ENCODE peak calls at places on chromosomes 11 and 22, in eight cellular contexts. One of them, this sample, is unnamed.
A peak's percentile ranks its signal among the peaks of the same experiment; 100 is the strongest.

GRCh38 chr22:27588273-27588672 is 213.3 kb downstream of the MN1 start:
- DNase-seq in Caki2: no peak
- DNase-seq in fibroblast of mammary gland: no peak
- DNase-seq in activated CD8-positive, alpha-beta memory T cell treated with anti-CD3 and anti-CD28 coated beads for 1 hour: no peak
- DNase-seq in nephron progenitor cell: no peak
- DNase-seq in CD8-positive, alpha-beta memory T cell: no peak
- DNase-seq in H9: no peak
- DNase-seq in coronary artery: no peak
- DNase-seq in this sample: no peak

GRCh38 chr11:4453118-4453517 is 4.0 kb downstream of the OR52K2 start:
- DNase-seq in Caki2: no peak
- DNase-seq in fibroblast of mammary gland: no peak
- DNase-seq in activated CD8-positive, alpha-beta memory T cell treated with anti-CD3 and anti-CD28 coated beads for 1 hour: no peak
- DNase-seq in nephron progenitor cell: no peak
- DNase-seq in CD8-positive, alpha-beta memory T cell: no peak
- DNase-seq in H9: no peak
- DNase-seq in coronary artery: no peak
- DNase-seq in this sample: no peak

GRCh38 chr11:117456027-117456720 is 128.5 kb downstream of the CEP164 start:
- DNase-seq in Caki2: no peak
- DNase-seq in fibroblast of mammary gland: no peak
- DNase-seq in activated CD8-positive, alpha-beta memory T cell treated with anti-CD3 and anti-CD28 coated beads for 1 hour: no peak
- DNase-seq in nephron progenitor cell: no peak
- DNase-seq in CD8-positive, alpha-beta memory T cell: no peak
- DNase-seq in H9: no peak
- DNase-seq in coronary artery: no peak
- DNase-seq in this sample: no peak

GRCh38 chr11:57321996-57322880 is 2.5 kb downstream of the TNKS1BP1 start:
- DNase-seq in Caki2: peak; percentile 93
- DNase-seq in fibroblast of mammary gland: peak; percentile 99
- DNase-seq in activated CD8-positive, alpha-beta memory T cell treated with anti-CD3 and anti-CD28 coated beads for 1 hour: no peak
- DNase-seq in nephron progenitor cell: peak; percentile 64
- DNase-seq in CD8-positive, alpha-beta memory T cell: no peak
- DNase-seq in H9: peak; percentile 84
- DNase-seq in coronary artery: peak; percentile 98
- DNase-seq in this sample: peak; percentile 90

GRCh38 chr22:21642584-21643448 is 714 bp downstream of the SDF2L1 start:
- DNase-seq in Caki2: peak; percentile 74
- DNase-seq in fibroblast of mammary gland: peak; percentile 43
- DNase-seq in activated CD8-positive, alpha-beta memory T cell treated with anti-CD3 and anti-CD28 coated beads for 1 hour: no peak
- DNase-seq in nephron progenitor cell: peak; percentile 67
- DNase-seq in CD8-positive, alpha-beta memory T cell: peak; percentile 61
- DNase-seq in H9: peak; percentile 80
- DNase-seq in coronary artery: no peak
- DNase-seq in this sample: peak; percentile 65

GRCh38 chr11:86167499-86168161 is 76.9 kb upstream of the EED start:
- DNase-seq in Caki2: no peak
- DNase-seq in fibroblast of mammary gland: peak; percentile 45
- DNase-seq in activated CD8-positive, alpha-beta memory T cell treated with anti-CD3 and anti-CD28 coated beads for 1 hour: no peak
- DNase-seq in nephron progenitor cell: no peak
- DNase-seq in CD8-positive, alpha-beta memory T cell: no peak
- DNase-seq in H9: no peak
- DNase-seq in coronary artery: no peak
- DNase-seq in this sample: no peak

GRCh38 chr11:15673408-15673811 is 558.7 kb downstream of the INSC start:
- DNase-seq in Caki2: no peak
- DNase-seq in fibroblast of mammary gland: no peak
- DNase-seq in activated CD8-positive, alpha-beta memory T cell treated with anti-CD3 and anti-CD28 coated beads for 1 hour: no peak
- DNase-seq in nephron progenitor cell: no peak
- DNase-seq in CD8-positive, alpha-beta memory T cell: no peak
- DNase-seq in H9: no peak
- DNase-seq in coronary artery: no peak
- DNase-seq in this sample: no peak

GRCh38 chr11:9663699-9664275 is at the start of gene SWAP70:
- DNase-seq in Caki2: peak; percentile 57
- DNase-seq in fibroblast of mammary gland: peak; percentile 88
- DNase-seq in activated CD8-positive, alpha-beta memory T cell treated with anti-CD3 and anti-CD28 coated beads for 1 hour: no peak
- DNase-seq in nephron progenitor cell: peak; percentile 95
- DNase-seq in CD8-positive, alpha-beta memory T cell: peak; percentile 55
- DNase-seq in H9: peak; percentile 95
- DNase-seq in coronary artery: peak; percentile 94
- DNase-seq in this sample: peak; percentile 92

GRCh38 chr11:102416974-102417373 is 35.6 kb downstream of the TMEM123 start:
- DNase-seq in Caki2: no peak
- DNase-seq in fibroblast of mammary gland: no peak
- DNase-seq in activated CD8-positive, alpha-beta memory T cell treated with anti-CD3 and anti-CD28 coated beads for 1 hour: no peak
- DNase-seq in nephron progenitor cell: no peak
- DNase-seq in CD8-positive, alpha-beta memory T cell: peak; percentile 58
- DNase-seq in H9: no peak
- DNase-seq in coronary artery: no peak
- DNase-seq in this sample: no peak

GRCh38 chr22:29300807-29301601 is 5.4 kb upstream of the GAS2L1 start:
- DNase-seq in Caki2: no peak
- DNase-seq in fibroblast of mammary gland: no peak
- DNase-seq in activated CD8-positive, alpha-beta memory T cell treated with anti-CD3 and anti-CD28 coated beads for 1 hour: no peak
- DNase-seq in nephron progenitor cell: no peak
- DNase-seq in CD8-positive, alpha-beta memory T cell: no peak
- DNase-seq in H9: no peak
- DNase-seq in coronary artery: no peak
- DNase-seq in this sample: peak; percentile 37

GRCh38 chr11:94834931-94835330 is 66.8 kb downstream of the AMOTL1 start:
- DNase-seq in Caki2: no peak
- DNase-seq in fibroblast of mammary gland: peak; percentile 54
- DNase-seq in activated CD8-positive, alpha-beta memory T cell treated with anti-CD3 and anti-CD28 coated beads for 1 hour: no peak
- DNase-seq in nephron progenitor cell: no peak
- DNase-seq in CD8-positive, alpha-beta memory T cell: no peak
- DNase-seq in H9: no peak
- DNase-seq in coronary artery: no peak
- DNase-seq in this sample: no peak